ENCODE peak calls at places on chromosomes 11 and 22, in eight cellular contexts. D is pancreas, B is hepatocyte, K is A673, Y is osteoblast, Q is keratinocyte, V is K562, G is uterus. M is an unnamed sample.

GRCh38 chr11:119273721-119274120 is 43.2 kb downstream of the MCAM start:
- DNase-seq in D (no peak), B (no peak), K (no peak), Y (no peak), Q (no peak), V (no peak), G (no peak), M (no peak)

GRCh38 chr11:116731097-116731761 is 41.6 kb downstream of the BUD13 start:
- DNase-seq in D (no peak), B (peak; percentile 31), K (no peak), Y (peak; percentile 51), Q (no peak), V (no peak), G (no peak), M (no peak)

GRCh38 chr11:128039140-128040021 is 548.0 kb downstream of the ETS1 start:
- DNase-seq in D (no peak), B (no peak), K (peak; percentile 73), Y (peak; percentile 86), Q (no peak), V (no peak), G (no peak), M (peak; percentile 93)

GRCh38 chr22:45503816-45504702 is 1.4 kb downstream of the FBLN1 start:
- DNase-seq in D (no peak), B (peak; percentile 52), K (peak; percentile 71), Y (peak; percentile 43), Q (no peak), V (no peak), G (no peak), M (peak; percentile 34)

GRCh38 chr11:130580372-130580771 is 131.9 kb downstream of the ADAMTS15 start:
- DNase-seq in D (no peak), B (no peak), K (peak; percentile 84), Y (peak; percentile 89), Q (peak; percentile 94), V (no peak), G (peak; percentile 47), M (peak; percentile 79)

GRCh38 chr22:45216133-45217003 is 24.3 kb downstream of the KIAA0930 start:
- DNase-seq in D (peak; percentile 78), B (peak; percentile 55), K (no peak), Y (peak; percentile 85), Q (no peak), V (no peak), G (no peak), M (no peak)

GRCh38 chr11:40597546-40598113 is 861.8 kb downstream of the LRRC4C start:
- DNase-seq in D (no peak), B (no peak), K (no peak), Y (no peak), Q (no peak), V (no peak), G (no peak), M (no peak)

GRCh38 chr22:46086577-46087335 is 63.6 kb upstream of the PPARA start:
- DNase-seq in D (peak; percentile 67), B (no peak), K (no peak), Y (peak; percentile 83), Q (no peak), V (peak; percentile 18), G (no peak), M (peak; percentile 67)

GRCh38 chr22:42371112-42371900 is 60.9 kb downstream of the NFAM1 start:
- DNase-seq in D (no peak), B (no peak), K (no peak), Y (no peak), Q (no peak), V (no peak), G (no peak), M (no peak)

GRCh38 chr22:49672013-49672516 is 155.6 kb downstream of the BRD1 start:
- DNase-seq in D (no peak), B (no peak), K (no peak), Y (peak; percentile 64), Q (no peak), V (no peak), G (no peak), M (no peak)

GRCh38 chr22:49671331-49672012 is 156.2 kb downstream of the BRD1 start:
- DNase-seq in D (no peak), B (no peak), K (no peak), Y (peak; percentile 54), Q (no peak), V (no peak), G (no peak), M (no peak)

GRCh38 chr22:49668402-49668801 is 159.3 kb downstream of the BRD1 start:
- DNase-seq in D (no peak), B (no peak), K (no peak), Y (peak; percentile 72), Q (no peak), V (no peak), G (no peak), M (no peak)

GRCh38 chr22:49673048-49673447 is 154.6 kb downstream of the BRD1 start:
- DNase-seq in D (no peak), B (no peak), K (no peak), Y (peak; percentile 65), Q (no peak), V (no peak), G (no peak), M (no peak)

DNA sequence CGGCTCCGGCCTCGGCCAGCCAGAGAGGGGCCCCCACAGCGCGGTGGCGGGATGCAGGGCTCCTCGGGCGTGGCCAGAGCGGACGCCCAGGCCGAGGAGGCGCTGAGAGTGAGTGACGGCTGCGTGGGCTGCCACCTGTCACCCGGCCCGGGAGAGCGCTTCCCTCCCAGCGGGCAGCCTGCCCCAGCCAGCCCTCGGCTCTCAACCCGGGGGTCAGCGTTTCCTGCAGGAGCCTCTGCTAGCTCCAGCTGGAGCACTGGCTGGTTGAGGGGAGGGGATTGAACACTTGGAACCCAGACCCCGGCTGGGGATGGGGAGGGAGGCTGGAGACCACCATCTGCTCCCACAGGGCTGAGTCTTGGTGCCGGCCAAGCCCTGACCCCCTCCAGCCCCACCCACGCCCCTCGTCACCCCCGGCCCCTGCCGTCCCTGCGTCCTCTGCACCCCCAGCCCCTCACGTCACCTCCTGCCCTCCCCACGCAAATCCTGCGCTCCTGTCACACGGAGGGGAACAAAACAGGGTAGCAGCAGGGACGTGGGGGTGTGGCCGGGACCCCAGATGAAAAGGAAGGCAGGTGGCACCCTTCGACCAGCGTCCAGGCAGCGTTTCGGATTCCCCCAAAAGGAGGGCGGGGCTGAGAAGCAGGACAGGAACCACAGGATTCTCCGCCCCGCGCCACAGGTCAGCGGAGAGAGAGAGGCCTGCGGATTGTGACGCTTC is 156.9 kb downstream of the BRD1 start:
- DNase-seq in D (no peak), B (no peak), K (no peak), Y (peak; percentile 71), Q (no peak), V (no peak), G (no peak), M (no peak)
- H3K27me3 ChIP-seq in D (peaks cover 6% of the 10 kb centered on the region), B (peaks cover 61% of the 10 kb centered on the region), K (peaks cover 46% of the 10 kb centered on the region), Y (peaks cover 10% of the 10 kb centered on the region), Q (peaks cover 16% of the 10 kb centered on the region), V (peaks cover 30% of the 10 kb centered on the region), G (no peaks in the 10 kb centered on the region), M (peaks cover 30% of the 10 kb centered on the region)

GRCh38 chr22:37626556-37627075 is 12.9 kb upstream of the SH3BP1 start:
- DNase-seq in D (no peak), B (no peak), K (no peak), Y (no peak), Q (no peak), V (no peak), G (no peak), M (no peak)

GRCh38 chr22:37626144-37626543 is 13.3 kb upstream of the SH3BP1 start:
- DNase-seq in D (peak; percentile 38), B (peak; percentile 66), K (peak; percentile 39), Y (peak; percentile 72), Q (no peak), V (no peak), G (peak; percentile 92), M (peak; percentile 94)

GRCh38 chr22:37627091-37627490 is 12.4 kb upstream of the SH3BP1 start:
- DNase-seq in D (no peak), B (no peak), K (no peak), Y (peak; percentile 62), Q (no peak), V (no peak), G (no peak), M (no peak)

GRCh38 chr22:37628830-37629229 is 10.6 kb upstream of the SH3BP1 start:
- DNase-seq in D (no peak), B (no peak), K (no peak), Y (peak; percentile 89), Q (no peak), V (no peak), G (no peak), M (no peak)

DNA sequence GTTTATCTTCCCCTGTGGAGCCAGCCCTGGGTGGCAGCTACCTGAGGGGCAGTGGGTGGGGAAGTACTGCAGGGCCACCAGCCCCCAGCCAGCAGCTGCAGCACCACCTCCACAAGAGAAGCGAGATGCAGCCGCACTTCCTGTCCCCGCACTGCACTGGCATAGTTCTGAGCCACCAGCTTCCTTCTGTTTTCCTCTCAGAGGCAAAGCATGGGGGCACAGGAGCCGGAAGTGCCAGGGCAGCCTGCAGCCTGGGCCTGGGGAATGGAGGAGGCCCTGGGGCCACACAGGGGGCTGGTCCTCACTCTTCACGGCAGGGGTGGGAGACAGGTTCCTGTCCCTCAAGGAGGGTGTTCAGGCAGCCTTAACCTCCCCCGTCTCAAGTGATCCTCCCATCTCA is 11.9 kb upstream of the SH3BP1 start:
- DNase-seq in D (no peak), B (no peak), K (no peak), Y (peak; percentile 72), Q (no peak), V (no peak), G (no peak), M (no peak)
- H3K36me3 ChIP-seq in D (peaks cover 12% of the 10 kb centered on the region), B (no peaks in the 10 kb centered on the region), K (peaks cover 16% of the 10 kb centered on the region), Y (peaks cover 38% of the 10 kb centered on the region), Q (peaks cover 33% of the 10 kb centered on the region), V (peaks cover 60% of the 10 kb centered on the region), G (no peaks in the 10 kb centered on the region), M (peaks cover 16% of the 10 kb centered on the region)

DNA sequence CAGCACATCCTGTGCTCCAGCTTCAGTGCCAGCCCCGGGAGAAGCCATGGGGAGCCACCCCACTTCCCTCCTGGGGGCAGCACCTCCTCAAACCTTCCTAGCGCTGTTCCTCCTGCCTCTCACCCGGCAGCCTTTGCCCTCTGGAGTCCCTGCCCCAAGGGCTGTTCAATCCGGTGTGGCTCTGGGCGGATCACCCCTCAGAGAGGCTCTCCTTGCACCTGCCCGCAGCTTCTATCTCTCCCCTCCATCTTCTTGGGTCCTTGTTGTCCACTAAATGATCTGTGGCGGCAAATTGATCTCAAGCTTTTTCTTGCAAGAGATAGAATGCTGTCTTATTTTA is 18.1 kb upstream of the CDKN1C start:
- DNase-seq in D (no peak), B (peak; percentile 52), K (no peak), Y (no peak), Q (no peak), V (no peak), G (no peak), M (no peak)
- H3K4me3 ChIP-seq in D (no peak overlapping the region), B (no peak overlapping the region), K (no peak overlapping the region), Y (no peak overlapping the region), Q (peak overlapping the region; percentile 71), V (no peak overlapping the region), G (no peak overlapping the region), M (no peak overlapping the region)

DNA sequence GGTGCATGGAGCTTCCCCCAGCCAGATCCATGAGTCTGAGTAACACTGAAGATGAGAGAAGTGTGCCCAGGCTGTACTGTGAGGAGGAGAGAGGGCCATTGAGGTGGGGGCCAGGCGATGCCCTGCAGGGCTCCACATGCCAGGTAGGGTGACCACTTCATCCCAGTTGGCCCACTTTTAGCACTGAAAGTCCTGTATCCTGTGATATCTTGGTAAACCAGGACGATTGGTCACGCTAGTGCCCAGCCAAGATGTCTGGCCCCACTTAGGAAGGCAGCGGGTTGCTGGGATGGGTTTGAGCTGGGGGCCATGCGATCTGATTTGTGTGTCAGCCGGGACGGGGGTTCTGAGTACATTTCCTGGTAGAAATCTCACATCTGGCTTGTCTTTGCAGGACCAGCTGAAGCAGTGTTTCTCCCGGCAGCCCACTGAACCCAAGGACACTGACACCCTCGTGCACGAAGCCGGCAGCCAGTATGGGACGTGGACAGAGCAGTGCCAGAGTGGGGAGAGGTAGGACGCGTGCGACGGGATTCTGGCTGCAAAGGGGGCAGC is 29.2 kb upstream of the CRYBB3 start:
- DNase-seq in D (no peak), B (no peak), K (no peak), Y (no peak), Q (no peak), V (no peak), G (no peak), M (no peak)
- H3K27me3 ChIP-seq in D (no peaks in the 10 kb centered on the region), B (no peaks in the 10 kb centered on the region), K (no peaks in the 10 kb centered on the region), Y (no peaks in the 10 kb centered on the region), Q (no peaks in the 10 kb centered on the region), V (peaks cover 12% of the 10 kb centered on the region), G (no peaks in the 10 kb centered on the region), M (no peaks in the 10 kb centered on the region)

M was measured in MG63.